ENCODE peak calls at places on chromosomes 7 and 10, in six cellular contexts. G is GM23248, E is spleen, K is fibroblast of pulmonary artery, X is thoracic aorta, S is breast epithelium. T is an unnamed sample.

GRCh38 chr7:155377837-155378579 is 79.9 kb upstream of the EN2 start:
- DNase-seq in G (peak), E (peak), K (peak), X (no peak), S (no peak), T (peak)

GRCh38 chr7:12939694-12940093 is 252.3 kb downstream of the ARL4A start:
- DNase-seq in G (no peak), E (peak), K (no peak), X (no peak), S (no peak), T (no peak)

GRCh38 chr7:36809064-36809463 is 84.8 kb upstream of the AOAH start:
- DNase-seq in G (no peak), E (no peak), K (no peak), X (no peak), S (no peak), T (no peak)

GRCh38 chr10:126092806-126093205 is 196.4 kb downstream of the FANK1 start:
- DNase-seq in G (peak), E (no peak), K (peak), X (no peak), S (no peak), T (peak)

GRCh38 chr7:151304856-151305255 is 36.8 kb upstream of the NUB1 start:
- DNase-seq in G (peak), E (no peak), K (peak), X (no peak), S (no peak), T (peak)

GRCh38 chr10:111879964-111880363 is 303.6 kb downstream of the GPAM start:
- DNase-seq in G (no peak), E (no peak), K (no peak), X (no peak), S (no peak), T (no peak)

GRCh38 chr10:131955591-131956340 is 26.0 kb downstream of the BNIP3 start:
- DNase-seq in G (no peak), E (peak), K (no peak), X (no peak), S (no peak), T (no peak)

GRCh38 chr7:80309971-80310549 is 175.4 kb downstream of the GNAI1 start:
- DNase-seq in G (no peak), E (no peak), K (no peak), X (no peak), S (no peak), T (peak)

GRCh38 chr10:27713906-27714305 is 31.7 kb downstream of the MKX start:
- DNase-seq in G (peak), E (no peak), K (no peak), X (no peak), S (no peak), T (no peak)

GRCh38 chr7:130904792-130905191 is 170.8 kb upstream of the KLF14 start:
- DNase-seq in G (peak), E (no peak), K (no peak), X (no peak), S (no peak), T (no peak)

GRCh38 chr7:130903358-130903974 is 169.5 kb upstream of the KLF14 start:
- DNase-seq in G (peak), E (no peak), K (peak), X (no peak), S (no peak), T (peak)

GRCh38 chr7:130901209-130901783 is 167.3 kb upstream of the KLF14 start:
- DNase-seq in G (peak), E (no peak), K (peak), X (peak), S (peak), T (peak)

GRCh38 chr7:130904031-130904757 is 170.2 kb upstream of the KLF14 start:
- DNase-seq in G (peak), E (no peak), K (peak), X (no peak), S (no peak), T (peak)

DNA sequence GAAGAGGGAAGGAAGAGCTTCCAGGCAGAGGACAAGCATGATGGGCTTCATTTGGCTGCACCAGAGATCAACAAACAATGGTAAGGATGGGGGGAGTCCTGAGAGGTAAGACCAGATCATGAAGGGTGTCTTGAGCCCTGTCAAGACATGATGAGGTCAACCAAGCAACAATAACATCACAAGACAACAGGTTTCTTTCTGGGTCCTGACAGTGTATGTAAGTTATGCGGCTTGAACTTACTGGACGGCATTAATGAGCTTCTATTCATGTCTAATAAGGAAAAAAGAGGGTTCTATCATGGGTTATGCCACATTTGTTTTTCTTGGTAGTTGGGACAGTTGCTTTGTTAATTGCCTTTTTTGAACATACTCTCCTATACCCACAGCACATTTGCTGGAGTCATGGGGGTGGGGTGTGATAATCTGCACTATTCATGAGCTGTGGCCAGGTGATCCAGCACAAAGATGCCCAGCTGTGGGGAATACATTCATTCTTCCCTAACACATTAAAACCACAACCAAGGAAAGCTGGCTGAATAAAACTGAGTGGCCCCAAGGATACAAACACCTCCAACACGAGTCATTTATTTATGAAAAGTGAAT is 168.8 kb upstream of the KLF14 start:
- DNase-seq in G (no peak), E (no peak), K (no peak), X (no peak), S (no peak), T (no peak)
- H3K4me3 ChIP-seq in G (peak), E (no peak), K (no peak), X (no peak), S (no peak), T (no peak)

GRCh38 chr7:116779222-116779621 is 83.2 kb upstream of the CAPZA2 start:
- DNase-seq in G (no peak), E (no peak), K (no peak), X (no peak), S (no peak), T (no peak)

GRCh38 chr7:116776610-116777289 is 85.6 kb upstream of the CAPZA2 start:
- DNase-seq in G (peak), E (no peak), K (peak), X (no peak), S (no peak), T (peak)

GRCh38 chr7:116772926-116773749 is 89.2 kb upstream of the CAPZA2 start:
- DNase-seq in G (no peak), E (no peak), K (no peak), X (no peak), S (no peak), T (no peak)

GRCh38 chr7:116777613-116778380 is 84.6 kb upstream of the CAPZA2 start:
- DNase-seq in G (peak), E (no peak), K (peak), X (no peak), S (no peak), T (peak)

GRCh38 chr7:116776046-116776445 is 86.3 kb upstream of the CAPZA2 start:
- DNase-seq in G (no peak), E (no peak), K (no peak), X (no peak), S (no peak), T (no peak)
- H3K4me3 ChIP-seq in G (peak), E (no peak), K (no peak), X (no peak), S (no peak), T (no peak)

GRCh38 chr7:70598976-70599375 is 533.0 kb upstream of the GALNT17 start:
- DNase-seq in G (peak), E (no peak), K (no peak), X (no peak), S (no peak), T (peak)

GRCh38 chr7:70599446-70600190 is 532.3 kb upstream of the GALNT17 start:
- DNase-seq in G (no peak), E (no peak), K (no peak), X (no peak), S (no peak), T (no peak)

GRCh38 chr7:70596575-70596891 is 535.4 kb upstream of the GALNT17 start:
- DNase-seq in G (no peak), E (no peak), K (no peak), X (no peak), S (no peak), T (no peak)

GRCh38 chr7:70595741-70596574 is 536.0 kb upstream of the GALNT17 start:
- DNase-seq in G (peak), E (no peak), K (no peak), X (no peak), S (no peak), T (no peak)

DNA sequence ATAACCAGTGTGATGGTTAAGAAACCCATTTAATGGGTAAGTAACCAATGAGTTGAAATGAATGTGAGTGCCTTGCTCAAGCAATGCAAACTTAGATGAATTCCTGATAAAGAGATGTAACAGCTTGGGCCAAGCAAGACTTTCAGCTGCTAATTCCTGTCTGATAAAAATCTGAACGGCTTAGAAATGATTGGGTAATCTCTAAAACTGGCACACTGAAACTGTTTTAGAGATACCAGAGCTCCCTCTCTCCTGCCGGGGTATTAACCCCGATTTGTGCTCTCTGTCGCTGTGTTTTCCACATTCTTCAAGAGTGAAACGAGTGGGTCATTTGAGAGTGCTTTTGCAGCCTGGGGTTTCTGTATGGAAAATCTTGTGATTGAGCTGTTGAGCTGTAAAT is 534.9 kb upstream of the GALNT17 start:
- DNase-seq in G (no peak), E (no peak), K (no peak), X (no peak), S (no peak), T (no peak)
- H3K4me3 ChIP-seq in G (no peak), E (no peak), K (no peak), X (no peak), S (no peak), T (no peak)

DNA sequence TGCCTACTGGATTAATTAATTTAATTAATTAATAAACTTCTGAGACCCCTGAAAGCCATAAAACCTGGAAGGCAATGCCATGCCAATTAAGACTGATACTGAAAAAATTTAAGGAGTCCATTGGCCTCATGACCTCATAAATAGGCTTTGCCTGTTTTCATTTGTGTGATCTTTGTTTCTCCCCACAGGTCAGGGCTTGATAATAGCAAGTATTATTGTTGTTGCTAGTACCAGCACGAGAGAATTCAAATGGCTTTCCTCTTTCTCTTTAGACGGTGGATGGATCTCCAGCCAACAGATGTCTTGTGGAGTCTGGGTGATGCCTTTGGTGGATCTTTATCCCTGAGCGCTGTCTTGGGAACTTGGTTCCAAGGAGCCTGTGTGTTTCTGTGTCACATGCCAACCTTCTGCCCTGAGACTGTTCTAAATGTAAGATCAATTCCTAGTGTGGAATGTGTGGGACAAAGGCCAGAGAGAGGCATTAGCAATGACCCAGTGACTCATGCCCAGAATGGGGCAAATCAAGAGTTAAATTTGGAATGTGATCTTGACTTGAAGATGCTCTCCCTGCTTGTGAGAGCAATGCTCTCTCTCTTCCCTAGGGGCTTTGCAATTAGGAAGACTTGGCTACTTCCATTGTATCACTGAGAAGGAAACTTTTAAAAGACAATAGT is 17.7 kb downstream of the ACSM6 start:
- DNase-seq in G (peak), E (no peak), K (no peak), X (no peak), S (no peak), T (no peak)
- H3K4me3 ChIP-seq in G (no peak), E (no peak), K (no peak), X (no peak), S (no peak), T (no peak)

GRCh38 chr7:44378744-44379143 is 53.4 kb upstream of the CAMK2B start:
- DNase-seq in G (peak), E (no peak), K (peak), X (no peak), S (no peak), T (peak)

GRCh38 chr7:44377134-44377463 is 51.7 kb upstream of the CAMK2B start:
- DNase-seq in G (no peak), E (peak), K (no peak), X (no peak), S (no peak), T (no peak)

GRCh38 chr7:44376429-44377133 is 51.2 kb upstream of the CAMK2B start:
- DNase-seq in G (no peak), E (no peak), K (no peak), X (no peak), S (no peak), T (no peak)

GRCh38 chr7:44379366-44380178 is 54.2 kb upstream of the CAMK2B start:
- DNase-seq in G (peak), E (peak), K (peak), X (no peak), S (no peak), T (peak)

DNA sequence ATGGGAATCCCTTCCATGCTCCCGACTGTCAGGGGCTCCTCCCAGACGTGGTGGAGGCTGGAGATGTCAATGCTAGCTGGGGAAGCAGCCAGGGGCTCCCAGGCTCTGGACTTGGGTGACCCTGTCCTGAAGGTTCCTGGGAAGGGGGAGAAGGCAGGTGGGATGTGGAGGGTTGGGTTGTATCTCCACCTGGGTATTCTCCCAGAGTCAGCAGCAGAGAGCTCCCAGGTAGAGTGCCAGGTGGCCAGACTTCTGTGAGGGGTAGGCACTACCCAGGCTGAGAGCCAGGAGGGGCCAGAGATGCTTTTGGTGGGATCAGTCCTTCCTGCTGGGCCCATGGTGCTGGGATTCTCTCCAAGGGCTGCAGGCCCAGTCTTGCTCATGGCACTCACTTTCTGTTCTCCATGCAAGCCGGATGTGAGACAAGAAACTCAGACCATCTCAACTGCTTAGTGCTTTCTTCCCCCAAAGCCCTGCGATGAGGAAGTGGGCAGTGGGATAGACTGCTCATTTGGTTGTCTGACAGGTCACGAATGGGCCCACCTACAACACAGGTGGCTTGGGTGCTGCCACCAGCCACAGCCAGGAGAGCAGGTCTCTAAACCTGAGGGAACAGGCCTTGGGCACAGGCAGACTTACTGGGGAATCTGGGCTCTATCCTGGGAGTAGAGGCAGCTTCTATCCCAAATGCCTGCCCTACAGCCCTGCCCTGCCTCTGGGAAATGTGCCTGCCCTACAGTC is 52.5 kb upstream of the CAMK2B start:
- DNase-seq in G (no peak), E (peak), K (no peak), X (no peak), S (no peak), T (no peak)
- H3K4me3 ChIP-seq in G (no peak), E (no peak), K (no peak), X (no peak), S (no peak), T (no peak)

GRCh38 chr10:11163990-11164805 is 146.5 kb downstream of the CELF2 start:
- DNase-seq in G (no peak), E (peak), K (no peak), X (no peak), S (no peak), T (no peak)
- H3K4me3 ChIP-seq in G (peak), E (peak), K (no peak), X (peak), S (peak), T (no peak)

GRCh38 chr10:33365871-33366411 is 31.5 kb upstream of the NRP1 start:
- DNase-seq in G (peak), E (no peak), K (peak), X (no peak), S (no peak), T (peak)
- H3K4me3 ChIP-seq in G (peak), E (no peak), K (no peak), X (no peak), S (no peak), T (no peak)

GRCh38 chr10:10687751-10688150 is 329.9 kb upstream of the CELF2 start:
- DNase-seq in G (no peak), E (no peak), K (no peak), X (no peak), S (no peak), T (no peak)

GRCh38 chr10:10680496-10680895 is 337.2 kb upstream of the CELF2 start:
- DNase-seq in G (no peak), E (no peak), K (no peak), X (no peak), S (no peak), T (no peak)

GRCh38 chr10:10685566-10685965 is 332.1 kb upstream of the CELF2 start:
- DNase-seq in G (no peak), E (no peak), K (no peak), X (no peak), S (no peak), T (no peak)

GRCh38 chr10:10684972-10685371 is 332.7 kb upstream of the CELF2 start:
- DNase-seq in G (no peak), E (no peak), K (no peak), X (no peak), S (no peak), T (no peak)
- H3K4me3 ChIP-seq in G (no peak), E (no peak), K (no peak), X (no peak), S (no peak), T (no peak)